ENCODE peak calls at places on chromosomes 16 and 17, in four cellular contexts. One of them, this sample, is unnamed.

GRCh38 chr17:73262676-73263642 is 1.3 kb upstream of the CPSF4L start:
- DNase-seq in mesendoderm: peak; percentile 40
- DNase-seq in CD4-positive, CD25-positive, alpha-beta regulatory T cell: no peak
- DNase-seq in breast epithelium: no peak
- DNase-seq in this sample: no peak

GRCh38 chr17:32927201-32927723 is 691 bp upstream of the TMEM98 start:
- DNase-seq in mesendoderm: no peak
- DNase-seq in CD4-positive, CD25-positive, alpha-beta regulatory T cell: no peak
- DNase-seq in breast epithelium: no peak
- DNase-seq in this sample: no peak

GRCh38 chr17:56108811-56109284 is 44.4 kb upstream of the ANKFN1 start:
- DNase-seq in mesendoderm: no peak
- DNase-seq in CD4-positive, CD25-positive, alpha-beta regulatory T cell: no peak
- DNase-seq in breast epithelium: no peak
- DNase-seq in this sample: no peak

GRCh38 chr16:55257971-55258613 is 65.9 kb upstream of the IRX6 start:
- DNase-seq in mesendoderm: peak; percentile 74
- DNase-seq in CD4-positive, CD25-positive, alpha-beta regulatory T cell: peak; percentile 7
- DNase-seq in breast epithelium: no peak
- DNase-seq in this sample: no peak

GRCh38 chr17:35879748-35880654 is at the start of gene CCL5:
- DNase-seq in mesendoderm: no peak
- DNase-seq in CD4-positive, CD25-positive, alpha-beta regulatory T cell: no peak
- DNase-seq in breast epithelium: no peak
- DNase-seq in this sample: no peak

GRCh38 chr16:29674188-29674587 is 4.8 kb upstream of the QPRT start:
- DNase-seq in mesendoderm: no peak
- DNase-seq in CD4-positive, CD25-positive, alpha-beta regulatory T cell: no peak
- DNase-seq in breast epithelium: no peak
- DNase-seq in this sample: no peak

GRCh38 chr16:683396-684066 is 603 bp downstream of the JMJD8 start:
- DNase-seq in mesendoderm: peak; percentile 43
- DNase-seq in CD4-positive, CD25-positive, alpha-beta regulatory T cell: no peak
- DNase-seq in breast epithelium: no peak
- DNase-seq in this sample: no peak

GRCh38 chr17:63780507-63780906 is 6.5 kb downstream of the DDX42 start:
- DNase-seq in mesendoderm: no peak
- DNase-seq in CD4-positive, CD25-positive, alpha-beta regulatory T cell: no peak
- DNase-seq in breast epithelium: no peak
- DNase-seq in this sample: no peak

GRCh38 chr16:23996258-23996955 is 160.6 kb downstream of the PRKCB start:
- DNase-seq in mesendoderm: no peak
- DNase-seq in CD4-positive, CD25-positive, alpha-beta regulatory T cell: no peak
- DNase-seq in breast epithelium: no peak
- DNase-seq in this sample: no peak

GRCh38 chr16:77540656-77541055 is 105.8 kb upstream of the ADAMTS18 start:
- DNase-seq in mesendoderm: peak; percentile 10
- DNase-seq in CD4-positive, CD25-positive, alpha-beta regulatory T cell: no peak
- DNase-seq in breast epithelium: no peak
- DNase-seq in this sample: peak; percentile 47

GRCh38 chr16:72501739-72502653 is 330.0 kb upstream of the PMFBP1 start:
- DNase-seq in mesendoderm: peak; percentile 80
- DNase-seq in CD4-positive, CD25-positive, alpha-beta regulatory T cell: peak; percentile 15
- DNase-seq in breast epithelium: no peak
- DNase-seq in this sample: no peak

GRCh38 chr17:69743091-69743490 is 328.6 kb downstream of the MAP2K6 start:
- DNase-seq in mesendoderm: no peak
- DNase-seq in CD4-positive, CD25-positive, alpha-beta regulatory T cell: no peak
- DNase-seq in breast epithelium: no peak
- DNase-seq in this sample: no peak

GRCh38 chr16:897200-897543 is 73.6 kb downstream of the LMF1 start:
- DNase-seq in mesendoderm: no peak
- DNase-seq in CD4-positive, CD25-positive, alpha-beta regulatory T cell: no peak
- DNase-seq in breast epithelium: no peak
- DNase-seq in this sample: no peak

GRCh38 chr17:64505320-64506200 is 529 bp downstream of the DDX5 start:
- DNase-seq in mesendoderm: peak; percentile 86
- DNase-seq in CD4-positive, CD25-positive, alpha-beta regulatory T cell: peak; percentile 92
- DNase-seq in breast epithelium: peak; percentile 90
- DNase-seq in this sample: peak; percentile 97

GRCh38 chr17:10118788-10119130 is 79.6 kb downstream of the GAS7 start:
- DNase-seq in mesendoderm: no peak
- DNase-seq in CD4-positive, CD25-positive, alpha-beta regulatory T cell: no peak
- DNase-seq in breast epithelium: no peak
- DNase-seq in this sample: no peak

GRCh38 chr16:56193951-56194726 is 2.9 kb downstream of the GNAO1 start:
- DNase-seq in mesendoderm: peak; percentile 95
- DNase-seq in CD4-positive, CD25-positive, alpha-beta regulatory T cell: peak; percentile 23
- DNase-seq in breast epithelium: peak; percentile 54
- DNase-seq in this sample: peak; percentile 92

GRCh38 chr16:80066805-80067580 is 466.5 kb upstream of the MAF start:
- DNase-seq in mesendoderm: no peak
- DNase-seq in CD4-positive, CD25-positive, alpha-beta regulatory T cell: no peak
- DNase-seq in breast epithelium: no peak
- DNase-seq in this sample: no peak

GRCh38 chr16:1054660-1055556 is 17.6 kb upstream of the SSTR5 start:
- DNase-seq in mesendoderm: peak; percentile 54
- DNase-seq in CD4-positive, CD25-positive, alpha-beta regulatory T cell: no peak
- DNase-seq in breast epithelium: no peak
- DNase-seq in this sample: no peak

GRCh38 chr17:65588194-65588808 is 26.9 kb upstream of the AXIN2 start:
- DNase-seq in mesendoderm: peak; percentile 72
- DNase-seq in CD4-positive, CD25-positive, alpha-beta regulatory T cell: no peak
- DNase-seq in breast epithelium: no peak
- DNase-seq in this sample: no peak

GRCh38 chr17:82338858-82339633 is 5.5 kb upstream of the SECTM1 start:
- DNase-seq in mesendoderm: peak; percentile 70
- DNase-seq in CD4-positive, CD25-positive, alpha-beta regulatory T cell: no peak
- DNase-seq in breast epithelium: peak; percentile 68
- DNase-seq in this sample: no peak

GRCh38 chr16:11977206-11978041 is 890 bp downstream of the SNX29 start:
- DNase-seq in mesendoderm: no peak
- DNase-seq in CD4-positive, CD25-positive, alpha-beta regulatory T cell: no peak
- DNase-seq in breast epithelium: no peak
- DNase-seq in this sample: no peak

GRCh38 chr16:88481851-88482250 is 28.8 kb downstream of the ZFPM1 start:
- DNase-seq in mesendoderm: no peak
- DNase-seq in CD4-positive, CD25-positive, alpha-beta regulatory T cell: no peak
- DNase-seq in breast epithelium: no peak
- DNase-seq in this sample: no peak

GRCh38 chr17:1347681-1348318 is 52.2 kb downstream of the YWHAE start:
- DNase-seq in mesendoderm: no peak
- DNase-seq in CD4-positive, CD25-positive, alpha-beta regulatory T cell: no peak
- DNase-seq in breast epithelium: peak; percentile 50
- DNase-seq in this sample: no peak

GRCh38 chr17:49708515-49709161 is 874 bp upstream of the SLC35B1 start:
- DNase-seq in mesendoderm: peak; percentile 32
- DNase-seq in CD4-positive, CD25-positive, alpha-beta regulatory T cell: no peak
- DNase-seq in breast epithelium: no peak
- DNase-seq in this sample: no peak

GRCh38 chr17:47223007-47223406 is 13.9 kb downstream of the MYL4 start:
- DNase-seq in mesendoderm: no peak
- DNase-seq in CD4-positive, CD25-positive, alpha-beta regulatory T cell: no peak
- DNase-seq in breast epithelium: no peak
- DNase-seq in this sample: no peak

GRCh38 chr17:69093279-69093789 is 32.6 kb upstream of the ABCA9 start:
- DNase-seq in mesendoderm: no peak
- DNase-seq in CD4-positive, CD25-positive, alpha-beta regulatory T cell: no peak
- DNase-seq in breast epithelium: no peak
- DNase-seq in this sample: no peak

GRCh38 chr16:55328611-55329569 is 4.9 kb downstream of the IRX6 start:
- DNase-seq in mesendoderm: peak; percentile 56
- DNase-seq in CD4-positive, CD25-positive, alpha-beta regulatory T cell: no peak
- DNase-seq in breast epithelium: no peak
- DNase-seq in this sample: no peak

GRCh38 chr17:7293821-7294613 is 422 bp downstream of the YBX2 start:
- DNase-seq in mesendoderm: peak; percentile 67
- DNase-seq in CD4-positive, CD25-positive, alpha-beta regulatory T cell: no peak
- DNase-seq in breast epithelium: no peak
- DNase-seq in this sample: no peak

GRCh38 chr16:23826528-23827244 is 9.1 kb upstream of the PRKCB start:
- DNase-seq in mesendoderm: no peak
- DNase-seq in CD4-positive, CD25-positive, alpha-beta regulatory T cell: peak; percentile 61
- DNase-seq in breast epithelium: no peak
- DNase-seq in this sample: no peak

GRCh38 chr17:42855048-42855596 is 4.1 kb downstream of the AOC3 start:
- DNase-seq in mesendoderm: no peak
- DNase-seq in CD4-positive, CD25-positive, alpha-beta regulatory T cell: no peak
- DNase-seq in breast epithelium: no peak
- DNase-seq in this sample: no peak
- H3K4me3 ChIP-seq in mesendoderm: no peak overlapping the region
- H3K4me3 ChIP-seq in CD4-positive, CD25-positive, alpha-beta regulatory T cell: no peak overlapping the region
- H3K4me3 ChIP-seq in breast epithelium: no peak overlapping the region
- H3K4me3 ChIP-seq in this sample: peak overlapping the region; percentile 59

GRCh38 chr16:84082835-84083569 is 33.7 kb downstream of the MBTPS1 start:
- DNase-seq in mesendoderm: no peak
- DNase-seq in CD4-positive, CD25-positive, alpha-beta regulatory T cell: no peak
- DNase-seq in breast epithelium: no peak
- DNase-seq in this sample: no peak
- H3K36me3 ChIP-seq in mesendoderm: peaks cover 10% of the 10 kb centered on the region
- H3K36me3 ChIP-seq in CD4-positive, CD25-positive, alpha-beta regulatory T cell: peaks cover 80% of the 10 kb centered on the region
- H3K36me3 ChIP-seq in breast epithelium: no peaks in the 10 kb centered on the region
- H3K36me3 ChIP-seq in this sample: peaks cover 80% of the 10 kb centered on the region

GRCh38 chr16:85197611-85198566 is 85.6 kb upstream of the CIBAR2 start:
- DNase-seq in mesendoderm: no peak
- DNase-seq in CD4-positive, CD25-positive, alpha-beta regulatory T cell: no peak
- DNase-seq in breast epithelium: no peak
- DNase-seq in this sample: no peak
- H3K4me1 ChIP-seq in mesendoderm: peaks cover 6% of the 10 kb centered on the region
- H3K4me1 ChIP-seq in CD4-positive, CD25-positive, alpha-beta regulatory T cell: no peaks in the 10 kb centered on the region
- H3K4me1 ChIP-seq in breast epithelium: no peaks in the 10 kb centered on the region
- H3K4me1 ChIP-seq in this sample: peaks cover 39% of the 10 kb centered on the region

DNA sequence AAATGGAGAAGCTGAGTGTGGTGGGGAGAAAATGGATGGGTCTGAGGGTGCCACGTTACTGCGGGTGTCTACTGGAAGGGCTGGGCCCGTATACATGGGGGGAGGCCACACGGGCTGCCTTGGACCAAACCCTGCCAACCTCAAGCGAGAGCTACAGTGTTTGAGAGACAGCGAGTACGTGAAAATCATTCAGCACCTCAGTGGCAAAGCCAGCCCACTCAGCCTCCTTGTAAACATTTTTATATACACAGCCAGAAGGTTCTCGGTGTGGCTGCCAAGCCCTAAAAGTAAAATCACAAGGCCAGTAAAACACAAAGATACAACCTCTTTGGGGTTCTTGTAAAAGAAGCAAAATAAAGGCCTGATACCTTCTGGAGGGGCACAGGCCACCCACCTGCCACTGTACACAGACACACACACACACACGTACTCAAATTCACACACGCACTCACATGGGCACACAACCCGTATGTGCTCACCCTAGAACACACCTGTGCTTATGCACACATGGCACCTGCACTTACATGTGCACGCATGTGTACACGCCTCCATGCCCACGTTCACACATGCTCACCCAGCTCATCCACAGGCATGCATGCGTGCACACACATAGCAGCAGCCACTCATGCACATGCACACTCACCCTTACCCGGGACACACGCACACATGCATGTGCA is 102.8 kb downstream of the GSG1L start:
- DNase-seq in mesendoderm: no peak
- DNase-seq in CD4-positive, CD25-positive, alpha-beta regulatory T cell: no peak
- DNase-seq in breast epithelium: no peak
- DNase-seq in this sample: no peak
- H3K4me3 ChIP-seq in mesendoderm: no peak overlapping the region
- H3K4me3 ChIP-seq in CD4-positive, CD25-positive, alpha-beta regulatory T cell: no peak overlapping the region
- H3K4me3 ChIP-seq in breast epithelium: no peak overlapping the region
- H3K4me3 ChIP-seq in this sample: no peak overlapping the region

GRCh38 chr17:30793282-30793977 is 31.1 kb downstream of the CRLF3 start:
- DNase-seq in mesendoderm: no peak
- DNase-seq in CD4-positive, CD25-positive, alpha-beta regulatory T cell: no peak
- DNase-seq in breast epithelium: no peak
- DNase-seq in this sample: no peak
- H3K36me3 ChIP-seq in mesendoderm: peaks cover 7% of the 10 kb centered on the region
- H3K36me3 ChIP-seq in CD4-positive, CD25-positive, alpha-beta regulatory T cell: peaks cover 81% of the 10 kb centered on the region
- H3K36me3 ChIP-seq in breast epithelium: no peaks in the 10 kb centered on the region
- H3K36me3 ChIP-seq in this sample: peaks cover 25% of the 10 kb centered on the region

DNA sequence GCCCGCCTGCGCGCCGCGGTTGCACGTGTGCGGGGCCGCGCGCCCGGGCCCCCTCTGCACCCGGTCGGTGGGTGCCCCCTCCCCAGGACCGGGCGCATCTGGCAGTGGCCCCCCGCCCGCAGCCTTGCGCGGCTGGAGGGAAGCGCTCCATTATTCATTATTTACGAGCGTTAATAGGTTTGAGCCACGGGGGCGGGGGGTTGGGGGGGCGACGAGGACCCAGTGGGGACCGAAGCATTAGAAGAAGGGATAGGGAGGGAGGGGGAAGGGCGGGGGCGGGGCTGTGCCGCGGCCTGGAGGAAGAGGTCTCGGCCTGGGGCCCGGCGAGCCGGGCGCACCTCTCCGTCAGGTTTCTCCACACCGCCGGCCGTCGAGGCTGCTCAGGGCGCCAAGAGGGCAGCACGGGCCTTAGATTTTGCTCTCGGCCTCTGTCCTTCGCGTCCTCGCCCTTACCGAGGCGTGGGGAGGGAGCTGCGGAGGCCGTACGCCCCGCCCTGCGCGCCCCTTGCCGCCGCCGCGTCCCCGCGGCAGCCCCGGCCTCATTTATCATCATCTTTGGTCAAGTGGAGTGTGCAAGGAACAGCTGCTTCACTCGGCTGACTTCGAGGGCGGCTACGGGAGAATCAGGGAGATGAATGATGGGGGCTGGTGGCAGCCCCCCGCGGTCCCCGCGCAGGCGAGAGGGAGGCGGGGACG is 54.2 kb downstream of the SREBF1 start:
- DNase-seq in mesendoderm: peak; percentile 64
- DNase-seq in CD4-positive, CD25-positive, alpha-beta regulatory T cell: no peak
- DNase-seq in breast epithelium: no peak
- DNase-seq in this sample: no peak
- H3K4me1 ChIP-seq in mesendoderm: peaks cover 8% of the 10 kb centered on the region
- H3K4me1 ChIP-seq in CD4-positive, CD25-positive, alpha-beta regulatory T cell: peaks cover 30% of the 10 kb centered on the region
- H3K4me1 ChIP-seq in breast epithelium: peaks cover 15% of the 10 kb centered on the region
- H3K4me1 ChIP-seq in this sample: peaks cover 77% of the 10 kb centered on the region

GRCh38 chr16:84841787-84842300 is 22.1 kb downstream of the CRISPLD2 start:
- DNase-seq in mesendoderm: peak; percentile 94
- DNase-seq in CD4-positive, CD25-positive, alpha-beta regulatory T cell: no peak
- DNase-seq in breast epithelium: peak; percentile 72
- DNase-seq in this sample: no peak
- H3K4me3 ChIP-seq in mesendoderm: peak overlapping the region; percentile 20
- H3K4me3 ChIP-seq in CD4-positive, CD25-positive, alpha-beta regulatory T cell: no peak overlapping the region
- H3K4me3 ChIP-seq in breast epithelium: peak overlapping the region; percentile 52
- H3K4me3 ChIP-seq in this sample: no peak overlapping the region

GRCh38 chr17:27618417-27618816 is 12.6 kb upstream of the LGALS9 start:
- DNase-seq in mesendoderm: no peak
- DNase-seq in CD4-positive, CD25-positive, alpha-beta regulatory T cell: no peak
- DNase-seq in breast epithelium: no peak
- DNase-seq in this sample: no peak
- H3K36me3 ChIP-seq in mesendoderm: peaks cover 8% of the 10 kb centered on the region
- H3K36me3 ChIP-seq in CD4-positive, CD25-positive, alpha-beta regulatory T cell: peaks cover 49% of the 10 kb centered on the region
- H3K36me3 ChIP-seq in breast epithelium: no peaks in the 10 kb centered on the region
- H3K36me3 ChIP-seq in this sample: peaks cover 84% of the 10 kb centered on the region

DNA sequence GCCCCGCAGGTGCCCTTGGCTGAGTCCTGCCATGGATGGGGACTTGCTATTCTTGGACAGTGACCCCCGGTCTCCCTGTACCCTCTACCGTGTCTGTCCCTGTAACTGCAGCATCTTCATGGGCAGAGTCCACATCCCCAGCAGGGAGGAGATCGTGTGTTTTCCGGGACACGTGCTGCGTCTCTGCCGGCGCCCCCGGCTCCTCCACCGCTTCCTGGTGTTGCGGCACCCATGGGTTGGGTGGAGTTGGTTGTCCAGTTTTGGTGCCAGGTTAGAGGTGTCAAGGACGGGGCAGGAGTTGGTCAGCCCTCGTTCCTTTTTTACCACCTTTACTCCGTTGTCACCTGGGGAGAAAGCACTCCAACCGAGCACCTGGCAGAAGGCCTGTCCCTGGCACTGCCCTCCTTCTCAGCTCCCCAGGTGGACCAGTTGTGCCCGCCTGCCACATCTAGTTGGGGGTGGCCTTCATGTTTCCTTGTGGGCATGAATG is 20.0 kb downstream of the BAIAP2 start:
- DNase-seq in mesendoderm: no peak
- DNase-seq in CD4-positive, CD25-positive, alpha-beta regulatory T cell: no peak
- DNase-seq in breast epithelium: no peak
- DNase-seq in this sample: no peak
- H3K4me1 ChIP-seq in mesendoderm: peaks cover 7% of the 10 kb centered on the region
- H3K4me1 ChIP-seq in CD4-positive, CD25-positive, alpha-beta regulatory T cell: no peaks in the 10 kb centered on the region
- H3K4me1 ChIP-seq in breast epithelium: peaks cover 11% of the 10 kb centered on the region
- H3K4me1 ChIP-seq in this sample: peaks cover 71% of the 10 kb centered on the region